ENCODE peak calls at places on chromosomes 16 and 17, in eight cellular contexts. One of them, this sample, is unnamed.

GRCh38 chr17:36696805-36697204 is 95.4 kb downstream of the MRM1 start:
- DNase-seq in Daoy: no peak
- DNase-seq in Calu3: no peak
- DNase-seq in activated CD4-positive, CD25-positive, alpha-beta regulatory T cell: no peak
- DNase-seq in HEK293T: no peak
- DNase-seq in endothelial cell: no peak
- DNase-seq in adrenal gland: no peak
- DNase-seq in AG09319: no peak
- DNase-seq in this sample: no peak

GRCh38 chr17:64289652-64290051 is 26.6 kb upstream of the TEX2 start:
- DNase-seq in AG09319: no peak
- DNase-seq in activated CD4-positive, CD25-positive, alpha-beta regulatory T cell: no peak
- DNase-seq in HEK293T: no peak
- DNase-seq in Calu3: no peak
- DNase-seq in adrenal gland: no peak
- DNase-seq in endothelial cell: no peak
- DNase-seq in Daoy: no peak
- DNase-seq in this sample: no peak

GRCh38 chr16:57377080-57377841 is 5.0 kb downstream of the CX3CL1 start:
- DNase-seq in endothelial cell: no peak
- DNase-seq in adrenal gland: no peak
- DNase-seq in HEK293T: no peak
- DNase-seq in Daoy: peak
- DNase-seq in AG09319: no peak
- DNase-seq in Calu3: peak
- DNase-seq in activated CD4-positive, CD25-positive, alpha-beta regulatory T cell: no peak
- DNase-seq in this sample: no peak

GRCh38 chr17:46943511-46944393 is 20.8 kb downstream of the GOSR2 start:
- DNase-seq in Daoy: peak
- DNase-seq in AG09319: no peak
- DNase-seq in HEK293T: no peak
- DNase-seq in activated CD4-positive, CD25-positive, alpha-beta regulatory T cell: no peak
- DNase-seq in adrenal gland: no peak
- DNase-seq in endothelial cell: no peak
- DNase-seq in Calu3: no peak
- DNase-seq in this sample: peak

GRCh38 chr17:17766351-17767095 is 70.3 kb downstream of the SREBF1 start:
- DNase-seq in Daoy: no peak
- DNase-seq in endothelial cell: no peak
- DNase-seq in Calu3: no peak
- DNase-seq in activated CD4-positive, CD25-positive, alpha-beta regulatory T cell: no peak
- DNase-seq in AG09319: no peak
- DNase-seq in adrenal gland: no peak
- DNase-seq in HEK293T: no peak
- DNase-seq in this sample: no peak

GRCh38 chr17:33871720-33872535 is 383.2 kb upstream of the CCL2 start:
- DNase-seq in AG09319: no peak
- DNase-seq in activated CD4-positive, CD25-positive, alpha-beta regulatory T cell: no peak
- DNase-seq in Daoy: peak
- DNase-seq in Calu3: no peak
- DNase-seq in adrenal gland: no peak
- DNase-seq in endothelial cell: no peak
- DNase-seq in HEK293T: no peak
- DNase-seq in this sample: no peak

GRCh38 chr16:85940214-85940613 is 41.3 kb downstream of the IRF8 start:
- DNase-seq in endothelial cell: no peak
- DNase-seq in adrenal gland: no peak
- DNase-seq in activated CD4-positive, CD25-positive, alpha-beta regulatory T cell: no peak
- DNase-seq in AG09319: no peak
- DNase-seq in HEK293T: no peak
- DNase-seq in Daoy: no peak
- DNase-seq in Calu3: peak
- DNase-seq in this sample: no peak

GRCh38 chr17:42675984-42676423 is 790 bp downstream of the PLEKHH3 start:
- DNase-seq in AG09319: no peak
- DNase-seq in adrenal gland: no peak
- DNase-seq in HEK293T: peak
- DNase-seq in Calu3: peak
- DNase-seq in endothelial cell: peak
- DNase-seq in Daoy: peak
- DNase-seq in activated CD4-positive, CD25-positive, alpha-beta regulatory T cell: no peak
- DNase-seq in this sample: peak

GRCh38 chr16:63702981-63703590 is 1418.8 kb downstream of the CDH11 start:
- DNase-seq in HEK293T: no peak
- DNase-seq in Calu3: no peak
- DNase-seq in AG09319: no peak
- DNase-seq in adrenal gland: no peak
- DNase-seq in endothelial cell: no peak
- DNase-seq in Daoy: no peak
- DNase-seq in activated CD4-positive, CD25-positive, alpha-beta regulatory T cell: no peak
- DNase-seq in this sample: peak

GRCh38 chr17:61218438-61218837 is 181.2 kb upstream of the TBX2 start:
- DNase-seq in activated CD4-positive, CD25-positive, alpha-beta regulatory T cell: no peak
- DNase-seq in HEK293T: no peak
- DNase-seq in AG09319: no peak
- DNase-seq in Calu3: no peak
- DNase-seq in Daoy: peak
- DNase-seq in adrenal gland: no peak
- DNase-seq in endothelial cell: no peak
- DNase-seq in this sample: no peak

GRCh38 chr16:70520612-70521297 is 2.6 kb downstream of the COG4 start:
- DNase-seq in adrenal gland: no peak
- DNase-seq in HEK293T: no peak
- DNase-seq in AG09319: no peak
- DNase-seq in activated CD4-positive, CD25-positive, alpha-beta regulatory T cell: no peak
- DNase-seq in Calu3: no peak
- DNase-seq in Daoy: peak
- DNase-seq in endothelial cell: no peak
- DNase-seq in this sample: no peak

GRCh38 chr16:1414532-1415265 is at the start of gene UNKL:
- DNase-seq in AG09319: no peak
- DNase-seq in activated CD4-positive, CD25-positive, alpha-beta regulatory T cell: peak
- DNase-seq in Calu3: peak
- DNase-seq in HEK293T: peak
- DNase-seq in Daoy: peak
- DNase-seq in adrenal gland: peak
- DNase-seq in endothelial cell: peak
- DNase-seq in this sample: peak

GRCh38 chr17:33686171-33686570 is 393.1 kb upstream of the ASIC2 start:
- DNase-seq in activated CD4-positive, CD25-positive, alpha-beta regulatory T cell: no peak
- DNase-seq in HEK293T: peak
- DNase-seq in Calu3: peak
- DNase-seq in adrenal gland: no peak
- DNase-seq in endothelial cell: peak
- DNase-seq in Daoy: no peak
- DNase-seq in AG09319: no peak
- DNase-seq in this sample: peak

GRCh38 chr17:15290605-15291004 is 25.5 kb upstream of the PMP22 start:
- DNase-seq in activated CD4-positive, CD25-positive, alpha-beta regulatory T cell: no peak
- DNase-seq in HEK293T: no peak
- DNase-seq in Daoy: no peak
- DNase-seq in AG09319: no peak
- DNase-seq in endothelial cell: no peak
- DNase-seq in Calu3: no peak
- DNase-seq in adrenal gland: no peak
- DNase-seq in this sample: no peak

GRCh38 chr16:13793788-13794461 is 126.0 kb upstream of the ERCC4 start:
- DNase-seq in adrenal gland: no peak
- DNase-seq in Calu3: no peak
- DNase-seq in AG09319: no peak
- DNase-seq in HEK293T: no peak
- DNase-seq in Daoy: no peak
- DNase-seq in endothelial cell: no peak
- DNase-seq in activated CD4-positive, CD25-positive, alpha-beta regulatory T cell: no peak
- DNase-seq in this sample: no peak

GRCh38 chr17:2369551-2370210 is 31.2 kb downstream of the MNT start:
- DNase-seq in HEK293T: peak
- DNase-seq in AG09319: no peak
- DNase-seq in adrenal gland: no peak
- DNase-seq in Calu3: no peak
- DNase-seq in Daoy: no peak
- DNase-seq in activated CD4-positive, CD25-positive, alpha-beta regulatory T cell: no peak
- DNase-seq in endothelial cell: peak
- DNase-seq in this sample: peak

GRCh38 chr17:75842963-75843576 is 1.1 kb downstream of the UNC13D start:
- DNase-seq in adrenal gland: no peak
- DNase-seq in AG09319: no peak
- DNase-seq in Calu3: no peak
- DNase-seq in Daoy: no peak
- DNase-seq in endothelial cell: no peak
- DNase-seq in HEK293T: no peak
- DNase-seq in activated CD4-positive, CD25-positive, alpha-beta regulatory T cell: no peak
- DNase-seq in this sample: no peak

GRCh38 chr16:85923153-85924021 is 24.4 kb downstream of the IRF8 start:
- DNase-seq in endothelial cell: no peak
- DNase-seq in activated CD4-positive, CD25-positive, alpha-beta regulatory T cell: no peak
- DNase-seq in HEK293T: no peak
- DNase-seq in Daoy: no peak
- DNase-seq in AG09319: peak
- DNase-seq in Calu3: no peak
- DNase-seq in adrenal gland: no peak
- DNase-seq in this sample: no peak